ENCODE peak calls at places on chromosomes 5 and 9, in ten cellular contexts. R, Q, P, F, D, N, I, G, H and U are unnamed samples.

GRCh38 chr5:135376961-135377621 is 21.9 kb downstream of the MACROH2A1 start:
- DNase-seq in R (no peak), Q (no peak), P (peak; percentile 34), F (no peak), D (no peak), N (no peak), I (no peak), G (no peak), H (no peak), U (no peak)

GRCh38 chr9:99134893-99135341 is 30.0 kb downstream of the TGFBR1 start:
- DNase-seq in R (no peak), Q (no peak), P (no peak), F (no peak), D (no peak), N (peak; percentile 85), I (no peak), G (no peak), H (peak; percentile 36), U (no peak)

GRCh38 chr5:73370076-73370475 is 78.5 kb downstream of the FOXD1 start:
- DNase-seq in R (no peak), Q (no peak), P (no peak), F (no peak), D (no peak), N (no peak), I (no peak), G (no peak), H (no peak), U (no peak)

GRCh38 chr5:138641547-138642298 is 66.5 kb upstream of the HSPA9 start:
- DNase-seq in R (peak; percentile 72), Q (peak; percentile 77), P (peak; percentile 97), F (peak; percentile 70), D (peak; percentile 84), N (peak; percentile 44), I (peak; percentile 87), G (peak; percentile 97), H (no peak), U (peak; percentile 75)

GRCh38 chr5:34717426-34718327 is 61.5 kb downstream of the RAI14 start:
- DNase-seq in R (no peak), Q (no peak), P (peak; percentile 85), F (no peak), D (peak; percentile 25), N (peak; percentile 100), I (no peak), G (peak; percentile 84), H (no peak), U (no peak)

GRCh38 chr5:35180046-35180445 is 50.2 kb downstream of the PRLR start:
- DNase-seq in R (no peak), Q (no peak), P (no peak), F (no peak), D (no peak), N (no peak), I (no peak), G (no peak), H (no peak), U (no peak)

GRCh38 chr5:1249366-1250280 is 24.4 kb downstream of the SLC6A18 start:
- DNase-seq in R (no peak), Q (no peak), P (no peak), F (no peak), D (no peak), N (no peak), I (no peak), G (no peak), H (no peak), U (no peak)

GRCh38 chr9:20989923-20990341 is 41.5 kb downstream of the HACD4 start:
- DNase-seq in R (peak; percentile 74), Q (no peak), P (no peak), F (peak; percentile 42), D (no peak), N (peak; percentile 33), I (no peak), G (no peak), H (no peak), U (peak; percentile 75)

GRCh38 chr9:126587187-126588185 is 26.2 kb upstream of the LMX1B start:
- DNase-seq in R (no peak), Q (no peak), P (peak; percentile 50), F (no peak), D (peak; percentile 70), N (peak; percentile 45), I (no peak), G (peak; percentile 24), H (no peak), U (no peak)

GRCh38 chr5:132771559-132771998 is 5.5 kb downstream of the SEPTIN8 start:
- DNase-seq in R (peak; percentile 85), Q (no peak), P (peak; percentile 89), F (no peak), D (no peak), N (peak; percentile 76), I (no peak), G (peak; percentile 84), H (no peak), U (no peak)
- H3K4me1 ChIP-seq in R (no peaks in the 10 kb centered on the region), Q (no peaks in the 10 kb centered on the region), P (peaks cover 6% of the 10 kb centered on the region), F (no peaks in the 10 kb centered on the region), D (peaks cover 15% of the 10 kb centered on the region), N (peaks cover 33% of the 10 kb centered on the region), I (peaks cover 94% of the 10 kb centered on the region), G (peaks cover 17% of the 10 kb centered on the region), H (no peaks in the 10 kb centered on the region), U (peaks cover 64% of the 10 kb centered on the region)

DNA sequence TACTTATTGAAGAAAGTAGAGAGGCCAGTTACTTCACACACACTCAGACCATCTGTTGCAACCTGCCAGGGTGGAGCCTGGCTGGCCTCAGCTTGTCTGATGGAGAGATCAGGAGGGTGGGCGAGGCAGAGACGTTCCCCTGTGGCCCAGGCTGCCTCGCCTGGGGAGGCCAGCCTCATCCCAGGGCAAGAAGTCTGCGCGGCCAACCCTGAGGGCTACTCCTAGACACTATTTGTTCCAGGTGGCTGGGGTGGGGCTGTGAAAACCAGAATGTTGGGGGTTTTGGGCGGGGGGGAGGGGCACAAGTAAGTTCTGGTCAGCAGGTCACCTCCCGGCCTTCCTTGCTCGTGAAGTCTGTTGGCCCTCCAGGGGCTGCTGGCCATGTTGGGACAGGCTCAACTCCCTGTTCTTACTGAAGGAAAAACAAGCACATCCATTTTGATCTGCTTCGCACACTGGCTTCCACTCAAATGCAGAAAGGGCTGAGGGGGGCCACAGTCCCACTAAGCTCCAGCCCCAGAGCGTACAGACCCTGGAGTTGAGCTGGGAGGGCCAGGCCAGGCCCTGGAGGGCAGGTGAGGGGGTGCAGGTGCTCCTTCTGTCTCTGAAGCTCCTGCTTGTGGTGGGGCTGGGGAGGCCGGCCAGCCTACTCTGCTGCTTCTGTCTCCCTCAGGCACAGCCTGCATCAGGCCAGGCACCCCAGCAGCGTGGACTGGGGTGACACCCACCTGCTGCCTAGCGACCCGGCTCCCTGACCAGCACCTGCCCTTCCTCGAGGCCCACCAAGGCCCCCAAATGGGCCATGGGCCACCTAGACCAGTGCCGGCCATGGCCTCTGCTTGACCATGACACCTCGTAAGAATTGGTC is 46.6 kb downstream of the SECISBP2 start:
- DNase-seq in R (peak; percentile 53), Q (no peak), P (no peak), F (no peak), D (no peak), N (no peak), I (peak; percentile 61), G (no peak), H (no peak), U (peak; percentile 58)
- H3K4me1 ChIP-seq in R (no peaks in the 10 kb centered on the region), Q (no peaks in the 10 kb centered on the region), P (peaks cover 6% of the 10 kb centered on the region), F (no peaks in the 10 kb centered on the region), D (no peaks in the 10 kb centered on the region), N (no peaks in the 10 kb centered on the region), I (peaks cover 12% of the 10 kb centered on the region), G (no peaks in the 10 kb centered on the region), H (no peaks in the 10 kb centered on the region), U (no peaks in the 10 kb centered on the region)

GRCh38 chr9:136115206-136115605 is 3.5 kb downstream of the TMEM250 start:
- DNase-seq in R (no peak), Q (no peak), P (no peak), F (no peak), D (no peak), N (no peak), I (no peak), G (no peak), H (no peak), U (no peak)

GRCh38 chr9:136117291-136118060 is 1.2 kb downstream of the TMEM250 start:
- DNase-seq in R (no peak), Q (no peak), P (no peak), F (peak; percentile 62), D (peak; percentile 68), N (peak; percentile 7), I (no peak), G (peak; percentile 35), H (no peak), U (no peak)

GRCh38 chr9:136114606-136115005 is 4.1 kb downstream of the TMEM250 start:
- DNase-seq in R (no peak), Q (no peak), P (no peak), F (no peak), D (no peak), N (peak; percentile 36), I (no peak), G (no peak), H (no peak), U (no peak)

GRCh38 chr9:136116360-136117098 is 2.1 kb downstream of the TMEM250 start:
- DNase-seq in R (no peak), Q (no peak), P (no peak), F (no peak), D (no peak), N (no peak), I (no peak), G (no peak), H (no peak), U (no peak)

DNA sequence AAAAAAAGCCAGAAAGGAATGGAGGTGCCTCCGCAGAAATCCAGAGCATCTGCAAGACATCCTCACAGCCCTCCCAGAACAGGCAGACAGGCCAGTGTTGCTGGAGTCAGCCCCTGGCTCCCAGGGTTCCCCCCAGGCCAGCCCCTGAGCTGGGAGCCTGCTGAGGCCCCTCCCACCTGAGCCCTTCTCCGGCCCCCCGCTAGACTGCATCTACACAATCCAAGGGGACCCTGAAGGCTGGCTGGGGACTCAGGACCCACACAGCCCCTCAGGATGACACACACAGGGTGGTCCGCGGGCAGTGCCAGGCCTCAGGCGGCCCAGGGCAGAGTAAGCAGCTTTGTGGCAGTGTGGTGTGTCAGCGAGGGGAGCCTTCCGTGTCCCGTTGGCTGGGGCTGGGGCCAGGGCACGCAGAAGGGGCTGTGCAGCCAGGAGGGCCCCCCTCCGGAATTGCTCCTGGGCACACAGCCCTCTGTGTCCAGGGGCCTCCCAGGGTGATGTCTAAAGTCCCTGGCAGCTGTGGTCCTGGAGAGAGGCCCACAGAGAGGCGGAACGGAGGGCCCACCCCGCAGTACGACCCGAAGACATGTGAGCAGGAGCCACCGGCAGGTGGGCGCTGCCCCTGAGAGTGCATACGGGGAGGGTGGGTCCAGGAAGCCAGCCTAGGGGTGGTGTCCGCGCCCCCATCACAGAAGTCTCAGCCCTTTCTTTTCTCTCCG is 2.9 kb downstream of the TMEM250 start:
- DNase-seq in R (no peak), Q (no peak), P (no peak), F (no peak), D (no peak), N (no peak), I (no peak), G (no peak), H (no peak), U (no peak)
- H3K4me1 ChIP-seq in R (no peaks in the 10 kb centered on the region), Q (peaks cover 6% of the 10 kb centered on the region), P (peaks cover 3% of the 10 kb centered on the region), F (no peaks in the 10 kb centered on the region), D (peaks cover 22% of the 10 kb centered on the region), N (peaks cover 6% of the 10 kb centered on the region), I (peaks cover 40% of the 10 kb centered on the region), G (peaks cover 10% of the 10 kb centered on the region), H (peaks cover 12% of the 10 kb centered on the region), U (peaks cover 13% of the 10 kb centered on the region)

DNA sequence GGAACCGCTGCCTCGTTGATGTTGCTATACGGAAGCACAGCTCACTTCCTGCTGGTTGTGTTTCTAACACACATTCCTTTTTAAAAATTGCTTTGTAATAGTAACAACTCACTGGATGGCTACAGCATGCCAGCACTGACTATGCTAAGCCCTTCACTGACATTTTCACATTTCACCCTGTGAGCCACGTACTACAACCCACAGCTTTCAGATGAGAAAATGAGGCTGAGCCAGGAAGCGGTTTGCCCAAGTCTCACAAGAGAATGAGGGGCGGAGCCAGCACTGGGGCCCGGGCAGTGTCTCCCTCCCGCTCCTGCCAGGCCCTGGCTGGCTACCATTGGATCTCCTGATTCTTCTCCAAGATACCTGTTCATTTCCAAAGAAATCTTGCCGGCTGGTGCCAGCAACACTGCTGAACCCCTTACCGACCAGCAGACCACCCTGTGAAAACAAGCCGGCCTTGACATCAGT is 38.3 kb downstream of the FAM78A start:
- DNase-seq in R (peak; percentile 80), Q (peak; percentile 93), P (peak; percentile 85), F (peak; percentile 71), D (peak; percentile 71), N (peak; percentile 92), I (no peak), G (peak; percentile 76), H (peak; percentile 76), U (peak; percentile 42)
- H3K4me1 ChIP-seq in R (no peaks in the 10 kb centered on the region), Q (peaks cover 25% of the 10 kb centered on the region), P (peaks cover 12% of the 10 kb centered on the region), F (no peaks in the 10 kb centered on the region), D (peaks cover 12% of the 10 kb centered on the region), N (no peaks in the 10 kb centered on the region), I (peaks cover 16% of the 10 kb centered on the region), G (peaks cover 19% of the 10 kb centered on the region), H (peaks cover 17% of the 10 kb centered on the region), U (peaks cover 7% of the 10 kb centered on the region)